ENCODE peak calls at places on chromosomes 1 and 21, in four cellular contexts. R is K562, A is HCT116, C is HepG2. D is an unnamed sample.
A peak's percentile ranks its signal among the peaks of the same experiment; 100 is the strongest.

GRCh38 chr1:42385283-42385682 is 4.7 kb downstream of the RIMKLA start:
- DNase-seq in C (no peak), R (no peak), A (no peak), D (no peak)

GRCh38 chr1:47262787-47263413 is 30.9 kb upstream of the TAL1 start:
- DNase-seq in R (peak; percentile 76), C (peak; percentile 59), A (peak; percentile 24), D (peak; percentile 33)

GRCh38 chr1:5254131-5254725 is 599.8 kb downstream of the AJAP1 start:
- DNase-seq in C (no peak), A (no peak), R (no peak), D (no peak)

GRCh38 chr1:17010601-17011438 is 908 bp downstream of the ATP13A2 start:
- DNase-seq in R (peak; percentile 54), A (no peak), C (no peak), D (no peak)

GRCh38 chr1:63112155-63112914 is 210.0 kb upstream of the FOXD3 start:
- DNase-seq in R (no peak), C (no peak), A (no peak), D (no peak)

GRCh38 chr1:145545055-145545454 is 62.7 kb upstream of the GPR89A start:
- DNase-seq in A (no peak), C (no peak), R (no peak), D (no peak)

GRCh38 chr1:240597153-240597745 is 14.7 kb downstream of the GREM2 start:
- DNase-seq in C (no peak), A (no peak), R (no peak), D (no peak)

GRCh38 chr1:220371324-220371723 is 99.1 kb upstream of the RAB3GAP2 start:
- DNase-seq in A (peak; percentile 10), R (no peak), C (no peak), D (no peak)

GRCh38 chr1:93692983-93693591 is 11.4 kb upstream of the BCAR3 start:
- DNase-seq in C (peak; percentile 27), A (peak; percentile 89), R (no peak), D (peak; percentile 87)

GRCh38 chr21:25220169-25220568 is 387.1 kb downstream of the MRPL39 start:
- DNase-seq in R (no peak), A (no peak), C (no peak), D (no peak)

GRCh38 chr1:41599912-41600311 is 115.4 kb upstream of the EDN2 start:
- DNase-seq in A (no peak), R (no peak), C (no peak), D (no peak)

GRCh38 chr1:218165687-218166088 is 119.4 kb upstream of the RRP15 start:
- DNase-seq in A (no peak), R (no peak), C (no peak), D (no peak)

GRCh38 chr1:115118596-115118995 is 29.3 kb upstream of the TSPAN2 start:
- DNase-seq in R (no peak), A (no peak), C (no peak), D (no peak)

GRCh38 chr1:174191255-174191906 is 32.1 kb downstream of the RABGAP1L start:
- DNase-seq in A (no peak), R (no peak), C (no peak), D (no peak)

GRCh38 chr1:235128453-235129328 is at the start of gene TOMM20:
- DNase-seq in A (peak; percentile 96), C (peak; percentile 97), R (peak; percentile 96), D (peak; percentile 94)

GRCh38 chr21:27700974-27701614 is 734.2 kb upstream of the ADAMTS5 start:
- DNase-seq in R (peak; percentile 54), A (no peak), C (peak; percentile 20), D (peak; percentile 46)

GRCh38 chr1:190373705-190374336 is 103.8 kb downstream of the BRINP3 start:
- DNase-seq in R (no peak), A (peak; percentile 15), C (peak; percentile 15), D (peak; percentile 17)

GRCh38 chr1:46595127-46595526 is 8.9 kb downstream of the MKNK1 start:
- DNase-seq in A (no peak), R (peak; percentile 55), C (no peak), D (no peak)

GRCh38 chr1:46549697-46550681 is 1.5 kb downstream of the KNCN start:
- DNase-seq in R (peak; percentile 68), A (no peak), C (peak; percentile 24), D (no peak)

GRCh38 chr1:230243583-230244377 is 176.7 kb downstream of the GALNT2 start:
- DNase-seq in R (no peak), C (no peak), A (no peak), D (no peak)

GRCh38 chr1:242877229-242877628 is 352.7 kb upstream of the PLD5 start:
- DNase-seq in C (no peak), A (no peak), R (no peak), D (no peak)

GRCh38 chr1:48245106-48245505 is 22.6 kb downstream of the SLC5A9 start:
- DNase-seq in R (no peak), C (no peak), A (no peak), D (no peak)

GRCh38 chr21:45383111-45383614 is 21.8 kb upstream of the COL18A1 start:
- DNase-seq in A (no peak), R (peak; percentile 59), C (peak; percentile 57), D (no peak)

GRCh38 chr1:62727656-62728396 is 39.6 kb upstream of the DOCK7 start:
- DNase-seq in A (no peak), R (no peak), C (no peak), D (no peak)

GRCh38 chr21:44335266-44336059 is 3.7 kb downstream of the CFAP410 start:
- DNase-seq in R (no peak), A (no peak), C (no peak), D (no peak)

GRCh38 chr1:113396585-113396984 is 6.3 kb downstream of the MAGI3 start:
- DNase-seq in R (no peak), C (no peak), A (peak; percentile 64), D (no peak)

GRCh38 chr21:45447821-45448220 is 42.9 kb downstream of the COL18A1 start:
- DNase-seq in C (no peak), R (no peak), A (no peak), D (no peak)

GRCh38 chr1:44377925-44378784 is 23.1 kb upstream of the ERI3 start:
- DNase-seq in C (peak; percentile 67), R (peak; percentile 64), A (peak; percentile 32), D (no peak)

GRCh38 chr1:72357411-72357810 is 75.1 kb upstream of the NEGR1 start:
- DNase-seq in A (no peak), C (no peak), R (no peak), D (no peak)

GRCh38 chr1:15796086-15796462 is 11.4 kb downstream of the UQCRHL start:
- DNase-seq in R (peak; percentile 10), A (no peak), C (no peak), D (no peak)

GRCh38 chr1:153968000-153968363 is 280 bp downstream of the CREB3L4 start:
- DNase-seq in R (no peak), A (no peak), C (no peak), D (no peak)

GRCh38 chr1:119605686-119606085 is 42.4 kb downstream of the ZNF697 start:
- DNase-seq in A (no peak), C (no peak), R (no peak), D (no peak)

DNA sequence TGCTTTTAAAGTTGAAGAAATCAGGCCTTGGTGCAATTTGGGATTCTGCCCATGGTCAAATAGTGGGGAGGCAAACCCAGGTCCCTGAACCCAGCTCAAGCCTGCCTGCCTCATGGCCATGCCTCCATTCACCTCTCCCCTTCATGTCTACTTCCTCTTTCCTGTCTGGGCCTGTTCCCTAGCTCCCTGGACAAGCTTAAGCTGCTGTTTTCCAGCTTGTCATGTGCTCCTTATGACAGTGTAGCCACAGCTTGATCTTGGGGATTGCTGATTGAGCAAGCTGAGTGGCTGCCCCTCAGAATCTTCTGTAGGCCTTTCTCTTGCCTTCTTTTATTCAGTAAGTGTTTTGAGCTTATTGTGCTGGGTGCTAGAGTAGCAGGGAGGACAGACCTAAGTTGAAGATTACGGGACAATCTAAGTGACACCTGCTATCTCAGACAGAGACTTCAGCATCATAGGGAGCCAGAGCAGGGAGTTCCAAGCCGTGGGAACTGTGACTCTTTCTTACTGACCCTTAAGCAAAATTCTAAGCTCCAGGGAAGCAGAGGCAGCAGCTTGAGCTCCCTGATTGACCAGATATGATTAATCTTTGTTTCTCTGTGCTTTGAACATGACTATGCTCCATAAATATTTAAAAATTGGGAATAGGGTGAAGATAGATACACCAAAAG is 520 bp upstream of the MR1 start:
- DNase-seq in R (no peak), C (no peak), A (peak; percentile 18), D (no peak)
- TF ChIP-seq TCF7L2 in R (no peak), C (no peak), A (no peak), D (no peak)

GRCh38 chr1:974687-975328 is 7.1 kb downstream of the PERM1 start:
- DNase-seq in C (no peak), R (no peak), A (no peak), D (no peak)

GRCh38 chr1:975896-976683 is 5.8 kb downstream of the PERM1 start:
- DNase-seq in C (peak; percentile 39), A (peak; percentile 41), R (peak; percentile 59), D (no peak)

GRCh38 chr1:973459-974292 is 7.4 kb downstream of the PLEKHN1 start:
- DNase-seq in R (no peak), C (no peak), A (no peak), D (no peak)

GRCh38 chr1:974293-974640 is 7.6 kb downstream of the PERM1 start:
- DNase-seq in R (no peak), A (no peak), C (no peak), D (no peak)

DNA sequence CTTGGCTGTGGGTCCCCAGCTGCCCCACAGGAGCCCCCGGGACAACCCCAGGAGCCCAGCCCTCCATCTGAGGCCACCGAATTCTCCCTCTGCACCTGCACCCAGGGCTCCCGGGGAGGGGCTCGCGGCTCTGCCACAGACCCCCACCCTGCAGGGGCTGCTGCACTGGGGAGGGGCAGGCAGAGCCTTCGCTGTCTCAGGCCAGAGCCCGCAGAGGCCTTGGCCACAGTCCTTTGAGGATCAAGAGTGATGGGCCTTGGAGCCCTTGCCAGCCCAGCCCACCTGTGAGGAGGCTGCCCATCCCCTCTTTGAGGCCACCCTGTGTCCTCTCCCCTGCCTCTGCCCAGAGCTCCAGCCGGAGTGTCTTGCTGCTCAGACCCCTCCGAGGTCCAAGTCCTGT is 6.5 kb downstream of the PERM1 start:
- DNase-seq in R (no peak), A (no peak), C (no peak), D (no peak)
- H3K27me3 ChIP-seq in R (peaks cover 60% of the 10 kb centered on the region), A (no peaks in the 10 kb centered on the region), C (peaks cover 16% of the 10 kb centered on the region), D (no peaks in the 10 kb centered on the region)

GRCh38 chr1:239244084-239244483 is 142.3 kb upstream of the CHRM3 start:
- DNase-seq in A (no peak), C (no peak), R (no peak), D (no peak)
- TF ChIP-seq TCF7L2 in A (no peak), C (no peak), R (no peak), D (no peak)

DNA sequence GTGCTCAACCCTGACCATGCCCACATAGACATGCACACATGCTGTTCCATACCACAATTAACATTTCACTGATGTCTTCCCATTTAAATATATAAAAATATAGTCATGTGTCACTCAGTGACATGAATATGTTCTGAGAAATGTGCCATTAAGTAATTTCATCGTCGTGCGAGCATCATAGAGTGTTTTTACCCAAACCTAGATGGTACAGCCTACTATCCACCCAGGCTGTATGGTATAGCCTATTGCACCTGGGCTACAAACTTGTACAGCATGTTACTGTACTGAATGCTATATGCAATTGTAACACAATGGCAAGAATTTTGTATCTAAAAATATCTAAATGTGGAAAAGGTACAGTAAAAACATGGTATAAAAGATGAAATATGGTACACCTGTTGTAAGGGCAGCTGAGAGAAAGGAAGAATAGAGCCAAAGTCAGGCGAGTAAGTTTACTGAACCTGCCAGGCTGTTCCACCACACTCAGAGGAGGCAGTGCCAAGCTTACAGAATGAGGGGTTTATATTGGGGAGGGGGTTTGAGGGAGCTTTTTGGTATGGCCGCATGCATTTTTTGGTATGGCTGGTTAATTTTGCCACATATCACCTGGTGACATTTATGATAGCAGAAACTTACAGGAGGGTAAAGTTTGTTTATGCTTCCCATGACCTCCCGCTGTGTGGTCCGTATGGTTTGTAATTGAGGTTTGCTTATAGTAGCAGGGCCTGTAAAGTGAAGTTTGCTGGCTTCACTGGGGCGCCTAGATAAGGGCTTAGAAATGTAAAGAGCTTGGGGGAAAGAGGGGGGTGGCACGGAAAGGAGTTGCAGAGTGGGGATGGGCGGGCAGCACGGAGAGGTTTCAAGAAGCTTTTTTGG is 134.9 kb upstream of the ETV3 start:
- DNase-seq in R (peak; percentile 48), A (no peak), C (no peak), D (no peak)
- H3K27me3 ChIP-seq in R (no peaks in the 10 kb centered on the region), A (peaks cover 80% of the 10 kb centered on the region), C (peaks cover 11% of the 10 kb centered on the region), D (peaks cover 4% of the 10 kb centered on the region)